ENCODE peak calls at places on chromosomes 11 and 22, in five cellular contexts. One of them, this sample, is unnamed.

GRCh38 chr11:63610604-63611394 is 3.4 kb downstream of the PLAAT3 start:
- DNase-seq in dorsolateral prefrontal cortex: no peak
- DNase-seq in endothelial cell of umbilical vein: no peak
- DNase-seq in stomach: peak
- DNase-seq in left lung: no peak
- DNase-seq in this sample: no peak

GRCh38 chr11:32858731-32859130 is 29.0 kb downstream of the PRRG4 start:
- DNase-seq in dorsolateral prefrontal cortex: no peak
- DNase-seq in endothelial cell of umbilical vein: no peak
- DNase-seq in stomach: no peak
- DNase-seq in left lung: no peak
- DNase-seq in this sample: no peak

GRCh38 chr11:130211144-130211543 is 51.6 kb downstream of the ST14 start:
- DNase-seq in dorsolateral prefrontal cortex: peak
- DNase-seq in endothelial cell of umbilical vein: no peak
- DNase-seq in stomach: no peak
- DNase-seq in left lung: no peak
- DNase-seq in this sample: no peak

GRCh38 chr22:42947211-42947990 is 67.5 kb downstream of the PACSIN2 start:
- DNase-seq in dorsolateral prefrontal cortex: no peak
- DNase-seq in endothelial cell of umbilical vein: peak
- DNase-seq in stomach: peak
- DNase-seq in left lung: no peak
- DNase-seq in this sample: no peak

GRCh38 chr22:19126874-19127273 is 4.2 kb upstream of the TSSK2 start:
- DNase-seq in dorsolateral prefrontal cortex: no peak
- DNase-seq in endothelial cell of umbilical vein: no peak
- DNase-seq in stomach: no peak
- DNase-seq in left lung: no peak
- DNase-seq in this sample: no peak

GRCh38 chr11:112179601-112180000 is 4.3 kb downstream of the BCO2 start:
- DNase-seq in dorsolateral prefrontal cortex: no peak
- DNase-seq in endothelial cell of umbilical vein: no peak
- DNase-seq in stomach: no peak
- DNase-seq in left lung: no peak
- DNase-seq in this sample: no peak

GRCh38 chr11:8566613-8567210 is 27.3 kb downstream of the STK33 start:
- DNase-seq in dorsolateral prefrontal cortex: no peak
- DNase-seq in endothelial cell of umbilical vein: peak
- DNase-seq in stomach: no peak
- DNase-seq in left lung: no peak
- DNase-seq in this sample: peak

GRCh38 chr11:69380451-69380901 is 86.5 kb downstream of the MYEOV start:
- DNase-seq in dorsolateral prefrontal cortex: peak
- DNase-seq in endothelial cell of umbilical vein: no peak
- DNase-seq in stomach: peak
- DNase-seq in left lung: peak
- DNase-seq in this sample: no peak

GRCh38 chr11:75402002-75402773 is 2.9 kb downstream of the RPS3 start:
- DNase-seq in dorsolateral prefrontal cortex: no peak
- DNase-seq in endothelial cell of umbilical vein: no peak
- DNase-seq in stomach: no peak
- DNase-seq in left lung: no peak
- DNase-seq in this sample: no peak
- H3K4me3 ChIP-seq in dorsolateral prefrontal cortex: no peak
- H3K4me3 ChIP-seq in endothelial cell of umbilical vein: no peak
- H3K4me3 ChIP-seq in stomach: no peak
- H3K4me3 ChIP-seq in left lung: peak
- H3K4me3 ChIP-seq in this sample: peak

GRCh38 chr11:76205252-76206076 is 838 bp downstream of the WNT11 start:
- DNase-seq in dorsolateral prefrontal cortex: no peak
- DNase-seq in endothelial cell of umbilical vein: no peak
- DNase-seq in stomach: no peak
- DNase-seq in left lung: peak
- DNase-seq in this sample: no peak
- H3K4me3 ChIP-seq in dorsolateral prefrontal cortex: peak
- H3K4me3 ChIP-seq in endothelial cell of umbilical vein: no peak
- H3K4me3 ChIP-seq in stomach: peak
- H3K4me3 ChIP-seq in left lung: peak
- H3K4me3 ChIP-seq in this sample: peak

GRCh38 chr11:119262668-119263351 is 54.1 kb downstream of the MCAM start:
- DNase-seq in dorsolateral prefrontal cortex: no peak
- DNase-seq in endothelial cell of umbilical vein: peak
- DNase-seq in stomach: no peak
- DNase-seq in left lung: no peak
- DNase-seq in this sample: no peak

GRCh38 chr11:119267645-119268044 is 49.3 kb downstream of the MCAM start:
- DNase-seq in dorsolateral prefrontal cortex: no peak
- DNase-seq in endothelial cell of umbilical vein: no peak
- DNase-seq in stomach: no peak
- DNase-seq in left lung: no peak
- DNase-seq in this sample: no peak

GRCh38 chr11:119266063-119266462 is 50.9 kb downstream of the MCAM start:
- DNase-seq in dorsolateral prefrontal cortex: no peak
- DNase-seq in endothelial cell of umbilical vein: no peak
- DNase-seq in stomach: no peak
- DNase-seq in left lung: no peak
- DNase-seq in this sample: no peak

GRCh38 chr11:119263352-119263940 is 53.5 kb downstream of the MCAM start:
- DNase-seq in dorsolateral prefrontal cortex: no peak
- DNase-seq in endothelial cell of umbilical vein: peak
- DNase-seq in stomach: no peak
- DNase-seq in left lung: no peak
- DNase-seq in this sample: no peak

DNA sequence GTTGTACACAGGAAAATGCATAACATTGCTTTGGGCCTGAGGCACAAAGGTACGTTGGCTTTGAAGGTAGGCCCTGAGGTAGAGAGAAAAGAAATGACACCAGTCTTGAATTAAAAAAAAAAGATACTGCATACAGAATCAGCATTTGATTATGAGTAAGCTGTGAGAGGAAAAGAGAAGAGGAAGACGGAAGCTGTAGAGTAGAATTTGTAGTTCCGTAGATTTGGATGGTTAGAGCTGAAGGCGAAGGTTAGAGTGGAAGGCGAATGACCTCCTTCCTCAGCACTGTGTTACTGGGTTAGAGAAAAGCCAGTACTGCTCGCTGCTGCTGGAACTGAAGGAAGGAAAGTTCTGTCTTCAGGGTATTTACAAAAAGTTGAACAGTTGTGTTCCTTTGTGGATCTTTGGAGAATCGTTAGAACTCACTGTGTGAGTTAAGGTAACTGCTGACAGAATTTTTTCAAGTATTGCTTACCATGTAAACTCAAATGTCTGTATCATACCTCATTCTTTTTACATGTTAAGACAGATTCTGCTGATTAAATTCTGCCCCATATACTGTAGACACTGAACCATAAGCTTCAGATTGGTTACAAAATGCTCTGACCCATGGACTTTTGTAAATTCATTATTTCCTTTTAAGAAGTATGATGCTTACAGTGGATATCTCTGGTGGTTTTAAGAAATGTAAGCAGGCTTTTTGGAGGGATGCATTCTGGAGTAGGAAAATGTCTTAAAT is 50.2 kb downstream of the MCAM start:
- DNase-seq in dorsolateral prefrontal cortex: no peak
- DNase-seq in endothelial cell of umbilical vein: no peak
- DNase-seq in stomach: no peak
- DNase-seq in left lung: no peak
- DNase-seq in this sample: no peak
- H3K4me3 ChIP-seq in dorsolateral prefrontal cortex: no peak
- H3K4me3 ChIP-seq in endothelial cell of umbilical vein: no peak
- H3K4me3 ChIP-seq in stomach: no peak
- H3K4me3 ChIP-seq in left lung: no peak
- H3K4me3 ChIP-seq in this sample: no peak

GRCh38 chr11:65785329-65786007 is 1.4 kb upstream of the OVOL1 start:
- DNase-seq in dorsolateral prefrontal cortex: peak
- DNase-seq in endothelial cell of umbilical vein: no peak
- DNase-seq in stomach: no peak
- DNase-seq in left lung: no peak
- DNase-seq in this sample: no peak

GRCh38 chr11:65786786-65787636 is at the start of gene OVOL1:
- DNase-seq in dorsolateral prefrontal cortex: no peak
- DNase-seq in endothelial cell of umbilical vein: no peak
- DNase-seq in stomach: peak
- DNase-seq in left lung: peak
- DNase-seq in this sample: no peak

GRCh38 chr11:65788801-65789200 is 1.9 kb downstream of the OVOL1 start:
- DNase-seq in dorsolateral prefrontal cortex: no peak
- DNase-seq in endothelial cell of umbilical vein: no peak
- DNase-seq in stomach: no peak
- DNase-seq in left lung: peak
- DNase-seq in this sample: no peak

GRCh38 chr11:65787649-65788622 is 1.1 kb downstream of the OVOL1 start:
- DNase-seq in dorsolateral prefrontal cortex: no peak
- DNase-seq in endothelial cell of umbilical vein: no peak
- DNase-seq in stomach: peak
- DNase-seq in left lung: peak
- DNase-seq in this sample: no peak

GRCh38 chr11:65786008-65786785 is 666 bp upstream of the OVOL1 start:
- DNase-seq in dorsolateral prefrontal cortex: peak
- DNase-seq in endothelial cell of umbilical vein: no peak
- DNase-seq in stomach: peak
- DNase-seq in left lung: peak
- DNase-seq in this sample: no peak
- H3K4me3 ChIP-seq in dorsolateral prefrontal cortex: peak
- H3K4me3 ChIP-seq in endothelial cell of umbilical vein: no peak
- H3K4me3 ChIP-seq in stomach: peak
- H3K4me3 ChIP-seq in left lung: peak
- H3K4me3 ChIP-seq in this sample: no peak

GRCh38 chr11:72836111-72836510 is 21.9 kb downstream of the ATG16L2 start:
- DNase-seq in dorsolateral prefrontal cortex: no peak
- DNase-seq in endothelial cell of umbilical vein: peak
- DNase-seq in stomach: no peak
- DNase-seq in left lung: no peak
- DNase-seq in this sample: no peak

GRCh38 chr11:72833083-72833733 is 19.0 kb downstream of the ATG16L2 start:
- DNase-seq in dorsolateral prefrontal cortex: no peak
- DNase-seq in endothelial cell of umbilical vein: no peak
- DNase-seq in stomach: no peak
- DNase-seq in left lung: no peak
- DNase-seq in this sample: no peak

GRCh38 chr11:72832301-72833082 is 18.3 kb downstream of the ATG16L2 start:
- DNase-seq in dorsolateral prefrontal cortex: no peak
- DNase-seq in endothelial cell of umbilical vein: no peak
- DNase-seq in stomach: no peak
- DNase-seq in left lung: no peak
- DNase-seq in this sample: no peak

GRCh38 chr11:72834905-72835304 is 20.7 kb downstream of the ATG16L2 start:
- DNase-seq in dorsolateral prefrontal cortex: no peak
- DNase-seq in endothelial cell of umbilical vein: no peak
- DNase-seq in stomach: no peak
- DNase-seq in left lung: no peak
- DNase-seq in this sample: no peak

DNA sequence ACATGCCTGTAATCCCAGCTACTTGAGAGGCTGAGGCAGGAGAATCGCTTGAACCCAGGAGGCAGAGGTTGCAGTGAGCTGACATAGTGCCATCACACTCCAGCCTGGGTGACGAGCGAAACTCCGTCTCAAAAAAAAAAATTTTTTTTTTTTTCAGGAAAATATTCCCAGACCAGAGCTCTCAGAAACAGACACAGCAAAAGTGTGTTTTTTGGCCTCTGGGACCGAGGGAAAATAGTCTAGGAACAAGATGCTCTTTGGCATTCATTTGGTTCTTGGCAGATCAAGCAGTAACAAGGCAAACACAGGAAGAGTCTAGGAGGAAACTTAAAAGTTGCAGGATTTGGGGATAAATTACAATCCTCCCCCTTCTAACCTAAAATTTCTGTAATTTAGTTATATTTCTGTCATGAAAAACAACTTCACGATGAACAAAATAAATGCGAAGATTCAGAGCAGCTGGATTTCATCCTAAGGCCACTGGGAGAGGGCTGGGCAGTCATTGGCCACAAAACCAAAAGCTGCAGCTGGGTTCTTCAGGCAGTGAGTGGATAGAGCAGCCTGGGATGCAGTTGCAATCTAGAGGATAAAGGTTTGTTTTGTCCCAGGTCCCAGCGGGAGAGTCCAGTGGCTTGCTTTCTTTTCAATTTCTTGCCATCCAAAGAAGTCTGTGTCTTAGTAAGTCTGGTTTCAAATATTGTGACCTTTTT is 19.7 kb downstream of the ATG16L2 start:
- DNase-seq in dorsolateral prefrontal cortex: no peak
- DNase-seq in endothelial cell of umbilical vein: no peak
- DNase-seq in stomach: no peak
- DNase-seq in left lung: no peak
- DNase-seq in this sample: no peak
- H3K4me3 ChIP-seq in dorsolateral prefrontal cortex: no peak
- H3K4me3 ChIP-seq in endothelial cell of umbilical vein: no peak
- H3K4me3 ChIP-seq in stomach: no peak
- H3K4me3 ChIP-seq in left lung: no peak
- H3K4me3 ChIP-seq in this sample: no peak